ENCODE peak calls at places on chromosomes 13 and 19, in four cellular contexts. Z is IMR-90, S is K562, Q is HepG2. J is an unnamed sample.

GRCh38 chr19:11848594-11849263 is at the start of gene ZNF439:
- DNase-seq in Z (peak; percentile 71), S (peak; percentile 22), Q (peak; percentile 85), J (no peak)

GRCh38 chr19:58350871-58351557 is 2.3 kb downstream of the A1BG start:
- DNase-seq in Z (no peak), S (no peak), Q (no peak), J (no peak)

GRCh38 chr13:49791753-49792549 is 531 bp downstream of the KPNA3 start:
- DNase-seq in Z (peak; percentile 36), S (peak; percentile 52), Q (no peak), J (peak; percentile 29)

GRCh38 chr13:98731925-98732324 is 20.5 kb downstream of the SLC15A1 start:
- DNase-seq in Z (no peak), S (no peak), Q (no peak), J (no peak)

GRCh38 chr13:39935155-39935554 is 279.7 kb downstream of the COG6 start:
- DNase-seq in Z (no peak), S (no peak), Q (no peak), J (no peak)

GRCh38 chr13:96781141-96781540 is 213.1 kb downstream of the OXGR1 start:
- DNase-seq in Z (no peak), S (no peak), Q (no peak), J (no peak)

GRCh38 chr13:23671902-23672301 is 101.7 kb downstream of the TNFRSF19 start:
- DNase-seq in Z (peak; percentile 95), S (no peak), Q (no peak), J (no peak)

GRCh38 chr13:30266751-30267150 is 40.6 kb downstream of the KATNAL1 start:
- DNase-seq in Z (no peak), S (no peak), Q (no peak), J (no peak)

GRCh38 chr13:75359266-75359665 is 122.7 kb downstream of the TBC1D4 start:
- DNase-seq in Z (peak; percentile 94), S (no peak), Q (no peak), J (peak; percentile 4)

GRCh38 chr19:29247912-29248311 is 35.0 kb upstream of the UQCRFS1 start:
- DNase-seq in Z (no peak), S (no peak), Q (no peak), J (no peak)

GRCh38 chr13:72875233-72875632 is 93.3 kb downstream of the PIBF1 start:
- DNase-seq in Z (no peak), S (no peak), Q (no peak), J (no peak)

GRCh38 chr13:70386919-70387318 is 278.7 kb upstream of the KLHL1 start:
- DNase-seq in Z (no peak), S (no peak), Q (no peak), J (no peak)

GRCh38 chr13:35039012-35039411 is 96.9 kb downstream of the NBEA start:
- DNase-seq in Z (no peak), S (no peak), Q (no peak), J (no peak)

GRCh38 chr19:17081672-17082630 is 6.4 kb downstream of the MYO9B start:
- DNase-seq in Z (no peak), S (no peak), Q (no peak), J (no peak)

GRCh38 chr19:10991076-10991475 is 30.2 kb downstream of the SMARCA4 start:
- DNase-seq in Z (no peak), S (no peak), Q (no peak), J (no peak)

GRCh38 chr19:16234552-16235445 is 37.1 kb downstream of the AP1M1 start:
- DNase-seq in Z (no peak), S (no peak), Q (no peak), J (no peak)

GRCh38 chr13:97119899-97120745 is 102.0 kb upstream of the MBNL2 start:
- DNase-seq in Z (peak; percentile 64), S (no peak), Q (no peak), J (no peak)

GRCh38 chr19:16645140-16645539 is 14.8 kb downstream of the SMIM7 start:
- DNase-seq in Z (no peak), S (no peak), Q (no peak), J (no peak)

GRCh38 chr19:7830272-7830771 is 304 bp downstream of the EVI5L start:
- DNase-seq in Z (no peak), S (no peak), Q (no peak), J (no peak)

GRCh38 chr19:47644743-47645499 is 36.0 kb downstream of the BICRA start:
- DNase-seq in Z (no peak), S (peak; percentile 21), Q (no peak), J (no peak)

GRCh38 chr19:51830263-51830662 is 35.3 kb downstream of the FPR3 start:
- DNase-seq in Z (no peak), S (peak; percentile 46), Q (no peak), J (no peak)

GRCh38 chr13:77729502-77730221 is 32.2 kb downstream of the SLAIN1 start:
- DNase-seq in Z (no peak), S (no peak), Q (no peak), J (no peak)

GRCh38 chr13:112218416-112218815 is 151.5 kb downstream of the SOX1 start:
- DNase-seq in Z (no peak), S (no peak), Q (no peak), J (no peak)

GRCh38 chr19:53659292-53659691 is 27.5 kb downstream of the DPRX start:
- DNase-seq in Z (no peak), S (peak; percentile 51), Q (peak; percentile 65), J (peak; percentile 72)

GRCh38 chr13:86002921-86003488 is 203.8 kb upstream of the SLITRK6 start:
- DNase-seq in Z (no peak), S (no peak), Q (no peak), J (no peak)

GRCh38 chr13:21676611-21677021 is 5.7 kb downstream of the FGF9 start:
- DNase-seq in Z (no peak), S (peak; percentile 10), Q (no peak), J (no peak)

GRCh38 chr13:99192480-99192879 is 8.2 kb upstream of the UBAC2 start:
- DNase-seq in Z (no peak), S (no peak), Q (no peak), J (no peak)

GRCh38 chr19:3057275-3057714 is 5.0 kb downstream of the TLE5 start:
- DNase-seq in Z (no peak), S (no peak), Q (no peak), J (peak; percentile 37)
- TF ChIP-seq MAZ in Z (no peak), S (no peak), Q (no peak), J (no peak)

DNA sequence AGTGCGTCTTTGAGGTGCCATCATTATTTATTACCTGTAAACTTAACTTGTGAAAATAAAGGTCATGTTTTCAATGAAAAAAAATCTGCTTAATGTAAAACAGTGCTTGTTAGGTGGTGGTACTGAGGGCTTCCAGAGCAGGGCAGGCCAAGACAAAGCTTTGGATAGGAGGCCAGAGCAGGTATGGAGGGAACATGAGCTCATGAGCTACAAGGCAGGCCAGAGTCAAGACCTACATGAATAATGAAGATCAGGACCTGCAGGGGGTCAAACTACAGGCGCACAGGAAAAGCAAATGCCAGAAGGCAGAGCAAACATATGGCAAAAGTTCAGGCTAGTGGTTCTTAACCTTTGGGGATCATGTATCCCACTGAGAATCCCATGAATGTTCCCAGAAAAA is 343.5 kb downstream of the GPC5 start:
- DNase-seq in Z (no peak), S (no peak), Q (no peak), J (no peak)
- TF ChIP-seq MAZ in Z (no peak), S (no peak), Q (no peak), J (no peak)

DNA sequence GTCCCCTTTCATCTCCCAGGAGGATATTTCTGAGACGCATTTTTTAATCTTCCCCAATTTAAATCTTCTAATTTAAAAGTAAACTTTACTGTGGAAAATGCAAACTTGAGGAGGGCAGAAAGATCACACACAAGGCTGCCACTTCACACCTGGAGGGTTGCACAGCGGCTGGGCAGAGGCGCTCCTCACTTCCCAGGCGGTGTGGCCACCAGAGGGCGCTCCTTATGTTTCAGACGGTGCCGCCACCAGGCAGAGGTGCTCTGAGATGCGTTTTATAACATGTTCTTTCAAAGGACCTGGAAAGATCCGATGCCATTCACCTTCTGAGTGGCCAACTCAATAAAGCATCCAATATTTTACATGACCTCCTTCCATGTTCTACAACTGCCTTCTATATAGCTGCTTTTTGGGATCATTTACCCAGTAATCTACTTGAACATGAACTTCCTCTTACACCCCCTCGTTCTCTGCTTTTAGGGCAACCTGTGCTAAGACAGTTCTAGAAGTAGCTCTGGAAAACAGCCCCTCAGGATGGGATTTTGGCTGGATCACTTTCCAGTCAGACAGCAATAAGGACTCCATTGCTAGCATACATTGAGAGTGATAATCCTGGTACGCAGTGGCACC is 14.8 kb upstream of the MTUS2 start:
- DNase-seq in Z (no peak), S (peak; percentile 48), Q (no peak), J (peak; percentile 44)
- TF ChIP-seq MAZ in Z (no peak), S (no peak), Q (no peak), J (no peak)

GRCh38 chr19:40144947-40145748 is 46.1 kb upstream of the MAP3K10 start:
- DNase-seq in Z (no peak), S (no peak), Q (no peak), J (no peak)

GRCh38 chr19:40144151-40144550 is 47.1 kb upstream of the MAP3K10 start:
- DNase-seq in Z (no peak), S (no peak), Q (no peak), J (no peak)

GRCh38 chr19:40147338-40147692 is 43.9 kb upstream of the MAP3K10 start:
- DNase-seq in Z (no peak), S (no peak), Q (no peak), J (no peak)

GRCh38 chr19:40141546-40141945 is 49.7 kb upstream of the MAP3K10 start:
- DNase-seq in Z (no peak), S (no peak), Q (no peak), J (no peak)

DNA sequence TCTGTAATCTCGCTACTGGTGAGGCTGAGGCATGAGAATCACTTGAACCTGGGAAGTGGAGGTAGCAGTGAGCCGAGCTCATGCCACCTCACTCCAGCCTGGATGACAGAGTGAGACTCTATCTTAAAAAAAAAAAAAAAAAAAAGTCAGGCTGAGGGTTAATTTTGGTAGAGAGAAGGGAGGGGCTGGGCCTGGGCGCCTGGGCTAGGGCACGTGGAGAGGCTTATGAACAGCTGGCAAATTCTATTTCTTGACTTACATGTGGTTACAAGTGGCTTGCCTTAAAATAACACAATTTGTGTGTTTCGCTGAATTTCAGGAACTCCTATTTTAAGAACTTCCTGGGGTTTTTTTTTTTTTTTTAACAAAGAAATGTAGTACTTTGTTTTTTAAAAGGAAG is 47.6 kb upstream of the MAP3K10 start:
- DNase-seq in Z (no peak), S (no peak), Q (no peak), J (no peak)
- TF ChIP-seq MAZ in Z (no peak), S (no peak), Q (no peak), J (no peak)

DNA sequence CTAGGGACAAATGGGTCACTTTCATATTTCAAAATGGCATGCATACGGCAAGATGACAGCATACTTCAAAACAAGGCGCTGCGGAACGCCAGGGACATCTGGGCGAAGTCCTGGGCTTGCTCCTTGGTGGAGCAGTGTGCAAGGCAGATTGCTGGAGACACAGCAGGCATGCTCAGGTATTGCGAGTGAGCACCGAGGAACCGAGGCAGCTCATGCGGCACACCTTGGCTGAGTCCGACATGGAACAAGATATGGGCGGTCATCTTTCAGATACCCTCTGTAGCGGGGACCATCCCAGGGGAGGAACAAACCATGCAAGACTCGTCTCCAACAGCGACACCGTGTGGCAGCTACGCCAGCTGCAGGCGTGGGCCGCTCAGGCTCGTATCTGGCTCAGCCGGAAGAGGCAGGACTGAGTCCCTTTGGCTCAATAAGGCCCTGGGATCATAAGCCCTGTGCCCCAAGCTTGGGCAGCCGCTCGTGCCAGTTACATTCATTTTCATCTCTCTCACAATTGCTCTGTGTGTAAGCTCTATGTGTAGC is 112.4 kb downstream of the NUFIP1 start:
- DNase-seq in Z (no peak), S (peak; percentile 55), Q (no peak), J (no peak)
- TF ChIP-seq MAZ in Z (no peak), S (no peak), Q (no peak), J (no peak)

GRCh38 chr13:83184819-83185218 is 697.5 kb downstream of the SLITRK1 start:
- DNase-seq in Z (peak; percentile 79), S (no peak), Q (no peak), J (no peak)
- TF ChIP-seq MAZ in Z (no peak), S (no peak), Q (no peak), J (no peak)

J was measured in A549.